ENCODE peak calls at places on chromosomes 13 and 19, in five cellular contexts. Y is ELF-1; N is activated naive CD8-positive, alpha-beta T cell treated with anti-CD3 and anti-CD28 coated beads for 36 hours; J is T-cell; C is epithelial cell of esophagus. M is an unnamed sample.

GRCh38 chr19:38989066-38989605 is 13.6 kb upstream of the FBXO17 start:
- DNase-seq in Y (peak), N (no peak), J (no peak), C (no peak), M (peak)

GRCh38 chr13:114304346-114305034 is 9.8 kb upstream of the CHAMP1 start:
- DNase-seq in Y (no peak), N (no peak), J (no peak), C (no peak), M (no peak)

GRCh38 chr19:35673121-35673804 is 6.9 kb downstream of the UPK1A start:
- DNase-seq in Y (peak), N (peak), J (peak), C (peak), M (peak)

GRCh38 chr13:46492946-46493345 is 60.0 kb upstream of the LRCH1 start:
- DNase-seq in Y (peak), N (no peak), J (no peak), C (peak), M (peak)

GRCh38 chr19:16025108-16026101 is 50.9 kb upstream of the TPM4 start:
- DNase-seq in Y (peak), N (no peak), J (no peak), C (peak), M (peak)

GRCh38 chr13:40137400-40137799 is 481.9 kb downstream of the COG6 start:
- DNase-seq in Y (no peak), N (no peak), J (no peak), C (no peak), M (no peak)

GRCh38 chr13:26772531-26772930 is 11.9 kb upstream of the GPR12 start:
- DNase-seq in Y (no peak), N (no peak), J (no peak), C (no peak), M (no peak)

GRCh38 chr19:33797821-33798633 is 1.4 kb downstream of the KCTD15 start:
- DNase-seq in Y (peak), N (peak), J (no peak), C (peak), M (peak)

GRCh38 chr13:114311387-114311786 is 2.9 kb upstream of the CHAMP1 start:
- DNase-seq in Y (no peak), N (no peak), J (no peak), C (no peak), M (no peak)

GRCh38 chr19:3193256-3194062 is 7.7 kb downstream of the NCLN start:
- DNase-seq in Y (no peak), N (no peak), J (no peak), C (no peak), M (no peak)

GRCh38 chr13:44680746-44681355 is 104.7 kb upstream of the TSC22D1 start:
- DNase-seq in Y (no peak), N (no peak), J (no peak), C (no peak), M (no peak)